ENCODE peak calls at places on chromosomes 12 and 14, in six cellular contexts. Y is fibroblast of mammary gland, M is ascending aorta, R is uterus, P is mammary epithelial cell, A is fibroblast of the aortic adventitia. X is an unnamed sample.

GRCh38 chr14:22547948-22548750 is 40.9 kb downstream of the DAD1 start:
- DNase-seq in A (no peak), P (no peak), M (peak; percentile 43), R (no peak), Y (no peak), X (peak; percentile 38)

GRCh38 chr12:80641936-80642335 is 65.5 kb upstream of the MYF6 start:
- DNase-seq in R (no peak), P (no peak), A (no peak), M (no peak), Y (peak; percentile 58), X (no peak)

GRCh38 chr14:58865520-58866281 is 227.9 kb downstream of the DACT1 start:
- DNase-seq in R (no peak), Y (peak; percentile 94), P (peak; percentile 9), A (peak; percentile 90), M (no peak), X (no peak)

GRCh38 chr12:18718462-18718861 is 19.4 kb downstream of the PLCZ1 start:
- DNase-seq in R (no peak), P (peak; percentile 59), Y (no peak), A (no peak), M (no peak), X (no peak)

GRCh38 chr12:109440851-109441490 is 36.1 kb downstream of the KCTD10 start:
- DNase-seq in P (peak; percentile 30), M (no peak), A (peak; percentile 34), Y (no peak), R (no peak), X (no peak)

GRCh38 chr14:70793637-70794036 is 15.7 kb downstream of the MAP3K9 start:
- DNase-seq in R (no peak), M (no peak), P (no peak), Y (no peak), A (no peak), X (no peak)

GRCh38 chr14:68147331-68147730 is 327.8 kb downstream of the RAD51B start:
- DNase-seq in R (no peak), Y (peak; percentile 46), M (no peak), P (peak; percentile 41), A (peak; percentile 68), X (no peak)

GRCh38 chr12:16349132-16349463 is 1.7 kb downstream of the MGST1 start:
- DNase-seq in M (peak; percentile 69), Y (peak; percentile 98), A (peak; percentile 98), P (peak; percentile 85), R (peak; percentile 72), X (no peak)

GRCh38 chr14:57982802-57983201 is 116.9 kb upstream of the SLC35F4 start:
- DNase-seq in R (no peak), P (no peak), A (no peak), M (no peak), Y (no peak), X (no peak)

GRCh38 chr12:76029982-76030377 is 1.6 kb downstream of the PHLDA1 start:
- DNase-seq in A (peak; percentile 68), Y (peak; percentile 51), R (no peak), P (peak; percentile 47), M (no peak), X (peak; percentile 43)

GRCh38 chr12:62629971-62630739 is 163.5 kb downstream of the MON2 start:
- DNase-seq in R (no peak), P (no peak), Y (no peak), M (no peak), A (no peak), X (no peak)

GRCh38 chr12:62635630-62636029 is 169.0 kb downstream of the MON2 start:
- DNase-seq in P (no peak), M (no peak), A (no peak), R (no peak), Y (no peak), X (no peak)

GRCh38 chr12:62632521-62632920 is 165.9 kb downstream of the MON2 start:
- DNase-seq in M (peak; percentile 69), Y (peak; percentile 56), P (no peak), A (peak; percentile 76), R (peak; percentile 61), X (no peak)

GRCh38 chr12:62629413-62629812 is 162.8 kb downstream of the MON2 start:
- DNase-seq in M (no peak), P (no peak), Y (no peak), R (no peak), A (no peak), X (no peak)

GRCh38 chr12:62631531-62632520 is 165.2 kb downstream of the MON2 start:
- DNase-seq in Y (peak; percentile 90), P (peak; percentile 44), A (peak; percentile 97), R (peak; percentile 76), M (peak; percentile 84), X (peak; percentile 40)
- TF ChIP-seq CTCF in Y (peak; percentile 32), P (peak; percentile 67), A (peak; percentile 49), R (no peak), M (peak; percentile 33), X (no peak)

DNA sequence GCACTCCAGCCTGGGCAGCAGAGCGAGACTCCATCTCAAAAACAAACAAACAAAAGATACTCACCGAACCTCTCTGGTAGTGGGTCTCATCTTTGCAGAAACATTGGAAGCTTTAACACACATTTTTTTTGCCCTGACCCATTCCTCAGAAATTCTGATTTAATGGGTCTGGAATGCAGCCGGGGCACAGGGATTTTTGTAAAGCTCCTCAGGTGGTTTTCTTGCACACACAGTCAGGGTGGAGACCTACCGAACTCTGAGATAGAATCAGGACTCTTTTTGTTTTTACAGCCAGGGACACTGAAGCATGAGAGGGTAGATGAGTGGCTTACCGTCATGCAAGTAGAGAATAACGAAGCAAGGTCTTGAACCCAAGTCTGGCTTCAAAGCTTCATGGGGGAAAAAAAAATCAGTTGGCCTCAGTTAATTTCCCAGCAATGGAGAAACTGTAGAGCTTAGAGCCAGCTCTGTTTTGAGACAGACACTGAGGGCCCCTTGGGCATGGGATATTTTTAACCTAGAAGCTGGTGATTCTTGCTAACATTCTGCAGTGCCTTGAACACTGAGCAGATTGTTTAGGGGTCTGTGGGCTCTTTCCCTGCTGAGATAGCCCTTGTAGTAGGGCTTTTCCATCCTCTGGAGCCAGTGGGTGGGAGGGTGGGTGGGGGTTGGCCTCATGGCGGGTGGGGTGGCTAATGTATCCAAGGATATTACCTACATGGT is 4.8 kb downstream of the RNU4-2 start:
- DNase-seq in P (peak; percentile 44), Y (no peak), R (no peak), A (no peak), M (no peak), X (no peak)
- TF ChIP-seq CTCF in P (no peak), Y (no peak), R (no peak), A (no peak), M (no peak), X (no peak)

DNA sequence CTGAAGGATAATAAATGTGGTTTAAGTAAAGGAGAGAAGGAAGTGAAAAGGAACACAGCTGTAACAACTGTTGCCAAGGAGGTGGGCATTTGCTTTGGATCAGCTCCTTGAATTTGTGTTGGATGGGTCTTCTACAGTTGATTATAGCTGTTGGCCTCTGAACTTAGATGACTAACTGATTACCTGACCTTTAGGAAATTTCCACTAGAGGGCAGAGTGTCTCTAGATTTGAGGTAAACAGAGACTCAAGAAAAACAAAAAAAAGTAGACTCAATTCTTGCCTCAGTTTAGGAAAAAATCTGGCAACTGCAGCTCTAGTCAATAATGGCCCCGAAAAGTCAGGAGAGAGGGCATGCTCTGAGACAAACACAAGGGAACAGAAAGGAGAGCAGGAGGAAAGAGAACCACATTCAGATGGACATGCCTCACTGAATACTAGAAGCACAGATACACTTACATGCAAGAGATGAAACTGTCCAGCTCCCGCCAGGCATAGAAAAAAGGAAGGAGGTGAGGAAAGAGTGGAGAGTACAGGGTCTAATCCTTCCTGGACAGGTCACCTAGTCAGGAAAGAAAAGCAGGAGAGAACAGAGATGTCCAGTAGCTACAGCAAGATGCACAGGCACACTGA is 20.6 kb downstream of the COX14 start:
- DNase-seq in R (no peak), Y (peak; percentile 76), M (no peak), P (peak; percentile 29), A (peak; percentile 78), X (no peak)
- TF ChIP-seq CTCF in R (no peak), Y (peak; percentile 62), M (no peak), P (peak; percentile 46), A (peak; percentile 56), X (peak; percentile 39)

GRCh38 chr12:116430911-116431565 is 128.1 kb upstream of the MAP1LC3B2 start:
- DNase-seq in M (no peak), Y (no peak), R (no peak), A (no peak), P (no peak), X (no peak)

GRCh38 chr12:116425256-116426193 is 133.7 kb upstream of the MAP1LC3B2 start:
- DNase-seq in M (no peak), P (no peak), R (no peak), A (peak; percentile 28), Y (peak; percentile 18), X (no peak)

GRCh38 chr12:116423053-116423452 is 136.1 kb upstream of the MAP1LC3B2 start:
- DNase-seq in R (peak; percentile 64), P (peak; percentile 39), Y (peak; percentile 93), M (no peak), A (peak; percentile 95), X (no peak)

GRCh38 chr12:116427200-116427932 is 131.8 kb upstream of the MAP1LC3B2 start:
- DNase-seq in R (no peak), Y (no peak), P (no peak), A (peak; percentile 19), M (no peak), X (no peak)

DNA sequence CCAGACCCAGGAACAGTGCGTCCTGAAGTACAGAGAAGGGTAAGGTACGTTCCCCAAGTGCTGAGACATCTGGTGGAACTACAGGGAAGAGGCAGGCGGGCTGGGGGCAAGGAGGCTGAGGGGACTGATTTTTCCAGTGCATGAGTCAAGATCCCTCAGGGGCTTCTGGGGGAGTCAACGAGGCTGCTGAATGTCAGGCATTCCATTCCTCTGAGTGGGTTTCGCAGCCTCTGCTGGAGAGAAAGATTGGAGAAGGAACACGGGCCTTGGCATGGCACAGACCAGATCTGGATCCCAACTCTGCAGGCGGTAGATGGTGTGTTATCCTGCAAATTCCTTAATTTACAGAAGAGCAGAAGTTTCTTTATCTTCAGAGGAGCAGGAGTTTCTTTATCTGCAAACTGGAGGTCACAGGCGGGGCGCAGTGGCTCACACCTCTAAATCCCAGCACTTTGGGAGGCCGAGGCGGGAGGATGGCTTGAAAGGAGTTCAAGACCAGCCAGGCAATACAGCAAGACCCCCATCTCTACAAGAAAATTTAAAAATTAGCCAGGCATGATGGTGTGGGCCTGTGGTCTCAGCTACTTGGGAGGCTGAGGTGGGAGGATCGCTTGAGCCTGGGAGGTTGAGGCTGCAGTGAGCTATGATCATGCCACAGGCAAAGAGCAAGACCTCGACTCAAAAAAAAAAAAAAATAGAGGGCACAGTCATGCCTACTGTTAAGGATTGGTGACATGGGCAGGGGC is 132.6 kb upstream of the MAP1LC3B2 start:
- DNase-seq in R (peak; percentile 88), Y (peak; percentile 98), P (peak; percentile 91), A (peak; percentile 99), M (peak; percentile 95), X (no peak)
- TF ChIP-seq CTCF in R (peak; percentile 18), Y (peak; percentile 64), P (peak; percentile 50), A (peak; percentile 83), M (peak; percentile 55), X (no peak)

X was measured in activated CD8-positive, alpha-beta T cell treated with anti-CD3 and anti-CD28 coated beads for 36 hours.